ENCODE peak calls at places on chromosomes 11 and 22, in nine cellular contexts. One of them, this sample, is unnamed.

GRCh38 chr22:31284241-31284745 is 8.0 kb downstream of the PIK3IP1 start:
- DNase-seq in MM.1S: no peak
- DNase-seq in coronary artery: no peak
- DNase-seq in tibial artery: no peak
- DNase-seq in IMR-90: no peak
- DNase-seq in breast epithelium: no peak
- DNase-seq in body of pancreas: no peak
- DNase-seq in endothelial cell of umbilical vein: no peak
- DNase-seq in NB4: no peak
- DNase-seq in this sample: no peak

GRCh38 chr11:33182246-33182878 is 21.1 kb upstream of the CSTF3 start:
- DNase-seq in MM.1S: no peak
- DNase-seq in coronary artery: no peak
- DNase-seq in tibial artery: no peak
- DNase-seq in IMR-90: no peak
- DNase-seq in breast epithelium: no peak
- DNase-seq in body of pancreas: no peak
- DNase-seq in endothelial cell of umbilical vein: peak; percentile 6
- DNase-seq in NB4: no peak
- DNase-seq in this sample: no peak

GRCh38 chr11:28621648-28622215 is 513.5 kb downstream of the METTL15 start:
- DNase-seq in MM.1S: no peak
- DNase-seq in coronary artery: no peak
- DNase-seq in tibial artery: no peak
- DNase-seq in IMR-90: peak; percentile 29
- DNase-seq in breast epithelium: no peak
- DNase-seq in body of pancreas: no peak
- DNase-seq in endothelial cell of umbilical vein: peak; percentile 52
- DNase-seq in NB4: no peak
- DNase-seq in this sample: peak; percentile 67

GRCh38 chr11:115256326-115257197 is 247.7 kb downstream of the CADM1 start:
- DNase-seq in MM.1S: peak; percentile 88
- DNase-seq in coronary artery: no peak
- DNase-seq in tibial artery: no peak
- DNase-seq in IMR-90: no peak
- DNase-seq in breast epithelium: no peak
- DNase-seq in body of pancreas: no peak
- DNase-seq in endothelial cell of umbilical vein: no peak
- DNase-seq in NB4: no peak
- DNase-seq in this sample: no peak

GRCh38 chr11:45021001-45021400 is 70.3 kb upstream of the TP53I11 start:
- DNase-seq in MM.1S: peak; percentile 72
- DNase-seq in coronary artery: no peak
- DNase-seq in tibial artery: no peak
- DNase-seq in IMR-90: no peak
- DNase-seq in breast epithelium: no peak
- DNase-seq in body of pancreas: no peak
- DNase-seq in endothelial cell of umbilical vein: peak; percentile 30
- DNase-seq in NB4: peak; percentile 75
- DNase-seq in this sample: peak; percentile 6

GRCh38 chr11:47552086-47552580 is 799 bp downstream of the CELF1 start:
- DNase-seq in MM.1S: peak; percentile 35
- DNase-seq in coronary artery: no peak
- DNase-seq in tibial artery: no peak
- DNase-seq in IMR-90: peak; percentile 52
- DNase-seq in breast epithelium: no peak
- DNase-seq in body of pancreas: no peak
- DNase-seq in endothelial cell of umbilical vein: peak; percentile 48
- DNase-seq in NB4: peak; percentile 56
- DNase-seq in this sample: peak; percentile 63

GRCh38 chr11:61885166-61885778 is 6.1 kb downstream of the FADS3 start:
- DNase-seq in MM.1S: no peak
- DNase-seq in coronary artery: no peak
- DNase-seq in tibial artery: no peak
- DNase-seq in IMR-90: no peak
- DNase-seq in breast epithelium: no peak
- DNase-seq in body of pancreas: no peak
- DNase-seq in endothelial cell of umbilical vein: no peak
- DNase-seq in NB4: no peak
- DNase-seq in this sample: no peak

GRCh38 chr11:69089258-69089657 is 40.5 kb downstream of the TPCN2 start:
- DNase-seq in MM.1S: no peak
- DNase-seq in coronary artery: no peak
- DNase-seq in tibial artery: no peak
- DNase-seq in IMR-90: peak; percentile 89
- DNase-seq in breast epithelium: no peak
- DNase-seq in body of pancreas: peak; percentile 75
- DNase-seq in endothelial cell of umbilical vein: peak; percentile 17
- DNase-seq in NB4: peak; percentile 81
- DNase-seq in this sample: peak; percentile 71

GRCh38 chr11:128260398-128260797 is 327.0 kb downstream of the ETS1 start:
- DNase-seq in MM.1S: no peak
- DNase-seq in coronary artery: no peak
- DNase-seq in tibial artery: no peak
- DNase-seq in IMR-90: no peak
- DNase-seq in breast epithelium: no peak
- DNase-seq in body of pancreas: no peak
- DNase-seq in endothelial cell of umbilical vein: no peak
- DNase-seq in NB4: no peak
- DNase-seq in this sample: no peak

DNA sequence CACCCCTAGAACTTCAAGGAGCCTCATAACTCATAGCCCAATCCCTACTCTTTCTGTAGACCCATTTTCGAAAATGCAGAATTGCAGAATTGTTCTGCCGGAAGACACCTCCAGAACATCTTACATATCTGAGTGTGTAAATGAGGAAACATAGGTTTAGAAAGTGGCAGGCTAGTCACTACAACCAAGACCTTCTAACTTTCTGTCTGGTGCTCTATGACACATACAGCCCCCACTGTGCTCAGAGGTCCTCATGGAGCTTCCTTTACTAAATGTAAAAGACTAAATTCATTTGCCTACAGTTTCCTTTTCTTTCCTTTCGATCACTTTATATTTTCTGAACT is 132.1 kb upstream of the DDI1 start:
- DNase-seq in MM.1S: peak; percentile 21
- DNase-seq in coronary artery: no peak
- DNase-seq in tibial artery: no peak
- DNase-seq in IMR-90: no peak
- DNase-seq in breast epithelium: no peak
- DNase-seq in body of pancreas: no peak
- DNase-seq in endothelial cell of umbilical vein: no peak
- DNase-seq in NB4: no peak
- DNase-seq in this sample: no peak
- H3K4me3 ChIP-seq in MM.1S: peak overlapping the region; percentile 9
- H3K4me3 ChIP-seq in coronary artery: no peak overlapping the region
- H3K4me3 ChIP-seq in tibial artery: no peak overlapping the region
- H3K4me3 ChIP-seq in IMR-90: no peak overlapping the region
- H3K4me3 ChIP-seq in breast epithelium: no peak overlapping the region
- H3K4me3 ChIP-seq in body of pancreas: no peak overlapping the region
- H3K4me3 ChIP-seq in endothelial cell of umbilical vein: no peak overlapping the region
- H3K4me3 ChIP-seq in NB4: no peak overlapping the region
- H3K4me3 ChIP-seq in this sample: no peak overlapping the region

GRCh38 chr22:32518848-32519247 is 44.2 kb downstream of the FBXO7 start:
- DNase-seq in MM.1S: no peak
- DNase-seq in coronary artery: no peak
- DNase-seq in tibial artery: no peak
- DNase-seq in IMR-90: no peak
- DNase-seq in breast epithelium: no peak
- DNase-seq in body of pancreas: no peak
- DNase-seq in endothelial cell of umbilical vein: no peak
- DNase-seq in NB4: peak; percentile 30
- DNase-seq in this sample: no peak
- TF ChIP-seq CTCF in MM.1S: peak; percentile 35
- TF ChIP-seq CTCF in coronary artery: no peak
- TF ChIP-seq CTCF in tibial artery: no peak
- TF ChIP-seq CTCF in IMR-90: no peak
- TF ChIP-seq CTCF in breast epithelium: no peak
- TF ChIP-seq CTCF in body of pancreas: no peak
- TF ChIP-seq CTCF in endothelial cell of umbilical vein: no peak
- TF ChIP-seq CTCF in NB4: peak; percentile 57
- TF ChIP-seq CTCF in this sample: peak; percentile 44

GRCh38 chr11:112176077-112176476 is 765 bp downstream of the BCO2 start:
- DNase-seq in MM.1S: no peak
- DNase-seq in coronary artery: no peak
- DNase-seq in tibial artery: no peak
- DNase-seq in IMR-90: no peak
- DNase-seq in breast epithelium: no peak
- DNase-seq in body of pancreas: no peak
- DNase-seq in endothelial cell of umbilical vein: no peak
- DNase-seq in NB4: no peak
- DNase-seq in this sample: no peak

GRCh38 chr11:112175596-112175947 is 260 bp downstream of the BCO2 start:
- DNase-seq in MM.1S: no peak
- DNase-seq in coronary artery: no peak
- DNase-seq in tibial artery: no peak
- DNase-seq in IMR-90: no peak
- DNase-seq in breast epithelium: no peak
- DNase-seq in body of pancreas: no peak
- DNase-seq in endothelial cell of umbilical vein: no peak
- DNase-seq in NB4: no peak
- DNase-seq in this sample: no peak

GRCh38 chr11:112172362-112172994 is 2.8 kb upstream of the BCO2 start:
- DNase-seq in MM.1S: no peak
- DNase-seq in coronary artery: no peak
- DNase-seq in tibial artery: no peak
- DNase-seq in IMR-90: peak; percentile 69
- DNase-seq in breast epithelium: no peak
- DNase-seq in body of pancreas: no peak
- DNase-seq in endothelial cell of umbilical vein: peak; percentile 38
- DNase-seq in NB4: no peak
- DNase-seq in this sample: no peak

GRCh38 chr11:112173152-112173551 is 2.2 kb upstream of the BCO2 start:
- DNase-seq in MM.1S: no peak
- DNase-seq in coronary artery: no peak
- DNase-seq in tibial artery: no peak
- DNase-seq in IMR-90: no peak
- DNase-seq in breast epithelium: no peak
- DNase-seq in body of pancreas: no peak
- DNase-seq in endothelial cell of umbilical vein: no peak
- DNase-seq in NB4: no peak
- DNase-seq in this sample: no peak

DNA sequence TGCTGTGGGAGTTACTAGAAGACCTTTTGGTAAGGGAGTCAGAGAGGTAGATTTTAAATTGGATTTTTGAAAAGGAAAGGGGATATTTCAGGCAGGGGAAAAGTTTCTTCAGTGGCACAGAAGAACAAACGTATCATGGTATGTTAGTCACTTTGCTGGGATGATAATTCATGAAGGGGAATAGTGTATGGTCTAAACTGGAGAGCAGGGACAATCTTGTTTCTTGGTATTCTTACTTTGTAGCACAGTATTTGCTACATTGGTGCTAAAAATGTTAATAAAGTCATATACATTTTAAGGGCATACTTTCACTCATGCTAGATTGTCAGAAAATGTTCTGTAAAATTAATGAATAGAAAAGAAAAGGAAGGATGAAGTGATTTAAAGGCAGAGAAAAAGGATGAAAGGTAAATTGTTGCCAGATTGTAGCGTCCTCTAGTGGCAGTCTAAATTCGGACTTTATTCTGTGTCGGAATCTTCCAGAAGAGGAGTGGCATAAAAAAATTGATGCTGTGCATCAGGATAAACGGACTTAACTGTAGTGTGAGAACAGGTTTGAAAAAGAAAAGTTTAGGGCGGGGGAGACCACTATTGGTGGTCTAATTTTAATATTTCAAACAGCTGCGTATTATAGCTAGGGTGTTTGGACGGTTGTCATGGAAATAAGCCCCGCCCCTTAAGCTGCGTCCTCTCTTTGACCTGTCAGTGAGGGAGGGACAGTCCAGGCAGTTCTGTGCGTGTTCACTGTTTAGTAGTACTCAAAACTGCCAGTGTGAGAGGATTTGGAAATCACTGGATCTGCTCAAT is at the start of gene BCO2:
- DNase-seq in MM.1S: peak; percentile 16
- DNase-seq in coronary artery: peak; percentile 87
- DNase-seq in tibial artery: peak; percentile 85
- DNase-seq in IMR-90: peak; percentile 71
- DNase-seq in breast epithelium: peak; percentile 73
- DNase-seq in body of pancreas: peak; percentile 82
- DNase-seq in endothelial cell of umbilical vein: peak; percentile 82
- DNase-seq in NB4: peak; percentile 51
- DNase-seq in this sample: peak; percentile 87
- H3K4me3 ChIP-seq in MM.1S: no peak within 1 kb of the TSS
- H3K4me3 ChIP-seq in coronary artery: peak within 1 kb of the TSS; percentile 65
- H3K4me3 ChIP-seq in tibial artery: peak within 1 kb of the TSS; percentile 10
- H3K4me3 ChIP-seq in IMR-90: peak within 1 kb of the TSS; percentile 37
- H3K4me3 ChIP-seq in breast epithelium: peak within 1 kb of the TSS; percentile 42
- H3K4me3 ChIP-seq in body of pancreas: no peak within 1 kb of the TSS
- H3K4me3 ChIP-seq in endothelial cell of umbilical vein: peak within 1 kb of the TSS; percentile 17
- H3K4me3 ChIP-seq in NB4: no peak within 1 kb of the TSS
- H3K4me3 ChIP-seq in this sample: peak within 1 kb of the TSS; percentile 43

GRCh38 chr11:118263694-118264567 is at the start of gene MPZL2:
- DNase-seq in MM.1S: peak; percentile 69
- DNase-seq in coronary artery: no peak
- DNase-seq in tibial artery: no peak
- DNase-seq in IMR-90: no peak
- DNase-seq in breast epithelium: peak; percentile 66
- DNase-seq in body of pancreas: peak; percentile 76
- DNase-seq in endothelial cell of umbilical vein: peak; percentile 57
- DNase-seq in NB4: peak; percentile 8
- DNase-seq in this sample: no peak

GRCh38 chr11:118260353-118260752 is 3.7 kb downstream of the MPZL2 start:
- DNase-seq in MM.1S: no peak
- DNase-seq in coronary artery: no peak
- DNase-seq in tibial artery: no peak
- DNase-seq in IMR-90: no peak
- DNase-seq in breast epithelium: no peak
- DNase-seq in body of pancreas: no peak
- DNase-seq in endothelial cell of umbilical vein: no peak
- DNase-seq in NB4: no peak
- DNase-seq in this sample: no peak

GRCh38 chr11:118263109-118263508 is 988 bp downstream of the MPZL2 start:
- DNase-seq in MM.1S: no peak
- DNase-seq in coronary artery: no peak
- DNase-seq in tibial artery: no peak
- DNase-seq in IMR-90: no peak
- DNase-seq in breast epithelium: no peak
- DNase-seq in body of pancreas: no peak
- DNase-seq in endothelial cell of umbilical vein: peak; percentile 36
- DNase-seq in NB4: no peak
- DNase-seq in this sample: no peak

GRCh38 chr11:118259138-118259537 is 5.0 kb downstream of the MPZL2 start:
- DNase-seq in MM.1S: no peak
- DNase-seq in coronary artery: no peak
- DNase-seq in tibial artery: no peak
- DNase-seq in IMR-90: no peak
- DNase-seq in breast epithelium: no peak
- DNase-seq in body of pancreas: no peak
- DNase-seq in endothelial cell of umbilical vein: no peak
- DNase-seq in NB4: no peak
- DNase-seq in this sample: no peak

DNA sequence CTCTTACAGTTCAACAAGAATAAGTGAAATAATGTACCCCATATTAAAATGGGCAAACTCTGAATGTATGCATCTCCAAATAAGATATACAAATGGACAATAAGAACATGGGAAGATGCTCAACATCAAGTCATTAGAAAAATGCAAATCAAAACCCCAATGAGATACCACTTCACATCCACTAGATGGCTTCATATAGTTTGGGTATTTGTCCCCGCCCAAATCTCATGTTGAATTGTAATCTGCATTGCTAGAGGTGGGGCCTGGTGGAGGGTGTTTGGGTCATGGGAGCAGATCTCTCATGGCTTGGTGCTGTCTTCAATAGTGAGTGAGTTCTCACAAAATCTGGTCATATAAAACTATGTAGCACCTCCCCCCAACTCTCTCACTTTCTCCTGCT is 5.7 kb downstream of the MPZL2 start:
- DNase-seq in MM.1S: peak; percentile 53
- DNase-seq in coronary artery: no peak
- DNase-seq in tibial artery: no peak
- DNase-seq in IMR-90: no peak
- DNase-seq in breast epithelium: no peak
- DNase-seq in body of pancreas: no peak
- DNase-seq in endothelial cell of umbilical vein: no peak
- DNase-seq in NB4: peak; percentile 29
- DNase-seq in this sample: no peak
- TF ChIP-seq CTCF in MM.1S: peak; percentile 53
- TF ChIP-seq CTCF in coronary artery: no peak
- TF ChIP-seq CTCF in tibial artery: no peak
- TF ChIP-seq CTCF in IMR-90: no peak
- TF ChIP-seq CTCF in breast epithelium: no peak
- TF ChIP-seq CTCF in body of pancreas: no peak
- TF ChIP-seq CTCF in endothelial cell of umbilical vein: no peak
- TF ChIP-seq CTCF in NB4: no peak
- TF ChIP-seq CTCF in this sample: peak; percentile 33

This sample was measured in choroid plexus epithelial cell.